ENCODE peak calls at places on chromosome 22, in nine cellular contexts. U is WTC11, B is HCT116, S is HepG2, H is A549, Q is endothelial cell of umbilical vein, Y is SK-N-SH, O is GM12878, N is K562. A is an unnamed sample.

GRCh38 chr22:46815132-46815531 is 52.7 kb downstream of the TBC1D22A start:
- DNase-seq in U (no peak), B (no peak), S (peak), H (no peak), Q (no peak), Y (no peak), O (no peak), N (no peak), A (no peak)

GRCh38 chr22:30404307-30404706 is 7.5 kb downstream of the SEC14L2 start:
- DNase-seq in U (no peak), B (no peak), S (peak), H (no peak), Q (no peak), Y (no peak), O (no peak), N (no peak), A (no peak)

GRCh38 chr22:48663297-48663696 is 1164.4 kb downstream of the BRD1 start:
- DNase-seq in U (no peak), B (peak), S (peak), H (no peak), Q (no peak), Y (no peak), O (no peak), N (peak), A (peak)

GRCh38 chr22:32745251-32745995 is 56.1 kb upstream of the TIMP3 start:
- DNase-seq in U (peak), B (peak), S (no peak), H (no peak), Q (no peak), Y (peak), O (no peak), N (no peak), A (peak)

GRCh38 chr22:30868663-30869385 is 99.8 kb downstream of the MORC2 start:
- DNase-seq in U (no peak), B (no peak), S (no peak), H (no peak), Q (peak), Y (peak), O (no peak), N (no peak), A (no peak)

GRCh38 chr22:50486561-50487289 is at the start of gene MIOX:
- DNase-seq in U (no peak), B (no peak), S (no peak), H (no peak), Q (no peak), Y (no peak), O (no peak), N (peak), A (no peak)

GRCh38 chr22:35076648-35077047 is 10.7 kb downstream of the ISX start:
- DNase-seq in U (no peak), B (no peak), S (no peak), H (no peak), Q (no peak), Y (no peak), O (no peak), N (no peak), A (peak)

GRCh38 chr22:28600546-28601143 is 79.0 kb downstream of the TTC28 start:
- DNase-seq in U (no peak), B (peak), S (peak), H (peak), Q (peak), Y (peak), O (no peak), N (peak), A (peak)

GRCh38 chr22:26464312-26464711 is 19.3 kb downstream of the HPS4 start:
- DNase-seq in U (no peak), B (no peak), S (no peak), H (no peak), Q (peak), Y (no peak), O (no peak), N (no peak), A (no peak)

DNA sequence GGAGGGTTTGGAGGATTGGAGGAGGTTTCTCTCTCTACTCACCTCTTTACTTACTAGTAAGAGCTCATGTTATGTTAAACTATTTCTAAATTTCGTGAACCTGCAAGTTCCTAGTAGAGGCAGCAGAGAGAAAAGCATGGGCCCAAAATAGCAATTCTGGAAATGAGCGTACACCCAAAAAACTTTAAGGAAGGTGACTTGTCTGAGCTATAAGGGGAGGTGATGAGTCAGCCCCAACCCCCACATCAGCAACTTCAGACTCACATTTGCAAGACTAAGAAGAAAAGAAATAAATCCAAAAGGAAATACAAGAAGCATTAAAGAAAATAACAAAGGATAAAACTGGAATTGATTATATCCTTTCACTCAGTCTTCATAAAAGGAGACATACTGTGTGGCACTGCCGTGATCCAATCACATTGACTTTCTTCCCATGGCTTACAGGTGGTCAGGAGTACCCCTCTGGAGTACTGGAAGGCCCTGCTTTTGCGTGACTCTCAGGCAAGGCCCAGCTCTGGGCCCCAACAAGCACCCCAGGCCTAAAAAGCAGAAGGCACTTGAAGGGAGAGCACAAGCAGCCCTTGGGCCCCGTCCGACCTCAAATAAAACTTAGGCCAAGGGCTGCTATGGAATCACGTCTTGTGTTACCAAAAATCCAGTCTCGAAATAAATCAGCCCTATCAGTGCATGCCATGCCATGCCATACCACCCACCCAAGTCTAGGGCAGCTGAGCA is 14.3 kb downstream of the PACSIN2 start:
- DNase-seq in U (no peak), B (no peak), S (no peak), H (no peak), Q (no peak), Y (no peak), O (no peak), N (no peak), A (peak)
- TF ChIP-seq MAX in U (no peak), B (no peak), S (no peak), H (no peak), Q (no peak), Y (no peak), O (no peak), N (no peak), A (no peak)

GRCh38 chr22:21590809-21591641 is 23.5 kb downstream of the UBE2L3 start:
- DNase-seq in U (no peak), B (no peak), S (no peak), H (no peak), Q (no peak), Y (no peak), O (no peak), N (no peak), A (peak)

GRCh38 chr22:21585389-21585788 is 17.9 kb downstream of the UBE2L3 start:
- DNase-seq in U (no peak), B (no peak), S (no peak), H (no peak), Q (no peak), Y (no peak), O (no peak), N (no peak), A (no peak)

GRCh38 chr22:21589415-21589814 is 21.9 kb downstream of the UBE2L3 start:
- DNase-seq in U (no peak), B (no peak), S (no peak), H (no peak), Q (no peak), Y (no peak), O (no peak), N (no peak), A (no peak)

GRCh38 chr22:21591695-21592094 is 24.2 kb downstream of the UBE2L3 start:
- DNase-seq in U (no peak), B (no peak), S (no peak), H (no peak), Q (no peak), Y (no peak), O (no peak), N (no peak), A (no peak)

GRCh38 chr22:21587803-21588611 is 20.5 kb downstream of the UBE2L3 start:
- DNase-seq in U (no peak), B (no peak), S (no peak), H (no peak), Q (no peak), Y (no peak), O (peak), N (peak), A (no peak)
- TF ChIP-seq MAX in U (no peak), B (no peak), S (no peak), H (no peak), Q (no peak), Y (no peak), O (no peak), N (no peak), A (no peak)

DNA sequence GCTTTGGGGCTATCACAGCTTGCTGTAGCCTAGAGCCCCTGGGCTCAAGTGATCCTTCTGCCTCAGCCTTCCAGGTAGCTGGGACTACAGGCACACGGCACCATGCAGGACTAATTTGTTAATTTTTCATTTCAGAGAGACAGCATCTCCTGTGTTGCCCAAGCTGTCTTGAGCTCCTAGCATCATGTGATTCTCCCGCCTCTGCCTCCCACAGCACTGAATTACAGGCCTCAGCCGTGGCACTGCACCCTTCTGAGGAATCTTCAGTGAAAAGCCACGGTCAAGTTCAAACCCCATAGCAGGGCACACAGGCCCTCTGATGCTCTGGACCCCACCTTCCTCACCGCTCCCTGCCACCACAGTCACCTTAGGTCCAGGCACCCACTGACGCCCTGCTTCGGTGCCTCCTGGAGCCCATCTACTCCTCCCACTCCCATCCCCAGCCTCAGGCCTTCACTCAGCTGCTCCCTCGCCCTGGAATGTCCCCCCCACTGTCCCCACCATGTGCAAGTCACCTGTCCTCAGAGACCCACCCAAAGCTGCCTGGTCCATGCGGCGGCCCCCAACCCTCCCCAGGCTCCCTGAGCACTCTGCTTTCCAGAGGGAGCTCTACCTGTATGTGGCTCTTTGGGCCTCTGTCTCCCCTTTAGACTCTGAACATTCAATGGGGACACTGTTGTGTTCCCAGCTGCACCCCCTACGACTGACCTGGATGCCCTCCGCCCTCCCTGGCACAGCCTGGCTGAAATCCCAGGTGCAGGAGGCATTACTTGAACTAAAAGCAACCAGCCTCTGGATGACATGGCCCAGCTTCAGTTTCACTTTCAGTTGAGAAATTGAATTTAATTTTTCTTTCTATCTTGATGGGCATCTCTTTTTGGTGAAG is 1.6 kb downstream of the APOL2 start:
- DNase-seq in U (no peak), B (no peak), S (no peak), H (no peak), Q (no peak), Y (no peak), O (no peak), N (no peak), A (no peak)
- TF ChIP-seq MAX in U (no peak), B (no peak), S (no peak), H (no peak), Q (no peak), Y (no peak), O (no peak), N (no peak), A (no peak)

DNA sequence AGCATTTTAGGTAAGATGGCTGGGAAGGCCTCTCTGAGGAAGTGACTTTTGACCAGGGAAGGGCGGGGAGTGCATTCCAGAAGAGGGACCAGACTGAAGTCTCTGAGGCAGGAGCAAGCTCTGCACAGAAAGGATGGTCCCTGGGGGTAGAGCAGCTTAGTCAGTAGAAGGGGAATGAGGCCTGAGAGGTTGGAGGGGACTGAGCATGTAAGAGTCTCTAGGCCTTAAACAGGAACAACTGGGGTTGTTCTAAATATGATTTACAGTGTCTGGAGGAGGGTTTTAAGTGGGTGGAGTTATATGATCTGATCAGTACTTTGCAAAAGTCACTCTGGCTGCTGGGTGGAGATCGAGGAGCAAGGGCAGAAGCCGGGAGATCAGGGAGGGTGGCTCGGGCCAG is 31.7 kb upstream of the TEF start:
- DNase-seq in U (no peak), B (no peak), S (no peak), H (no peak), Q (no peak), Y (no peak), O (no peak), N (peak), A (no peak)
- TF ChIP-seq MAX in U (no peak), B (no peak), S (no peak), H (no peak), Q (no peak), Y (no peak), O (no peak), N (no peak), A (no peak)

DNA sequence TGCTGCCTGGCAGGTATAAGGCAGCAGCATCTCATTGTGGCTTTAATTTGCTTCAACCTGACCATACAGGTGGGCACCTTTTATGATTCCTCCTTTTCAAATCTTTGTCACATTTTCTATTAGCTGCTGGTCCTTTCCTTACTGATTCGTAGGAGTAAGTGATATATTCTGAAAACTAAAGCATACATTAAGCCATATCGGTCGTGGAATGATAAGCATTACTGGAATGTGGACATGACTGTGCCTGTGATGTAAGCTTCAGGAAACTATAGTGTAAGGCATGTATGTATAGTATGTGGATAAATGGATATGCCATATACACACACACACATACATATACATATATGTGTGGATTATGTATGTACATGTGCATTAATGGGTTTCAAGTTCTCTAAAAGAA is 20.8 kb downstream of the YPEL1 start:
- DNase-seq in U (no peak), B (no peak), S (no peak), H (no peak), Q (no peak), Y (no peak), O (no peak), N (no peak), A (no peak)
- TF ChIP-seq MAX in U (no peak), B (no peak), S (no peak), H (no peak), Q (no peak), Y (no peak), O (no peak), N (no peak), A (no peak)